ENCODE peak calls at places on chromosomes 1 and 21, in four cellular contexts. L, A, U and J are unnamed samples. For H3K36me3, the result is how much of the 10 kb centered on the place peaks cover.

GRCh38 chr21:31557956-31558838 is 101.3 kb upstream of the SOD1 start:
- DNase-seq in A (peak), U (no peak), L (peak), J (no peak)

GRCh38 chr1:103489881-103490280 is 35.6 kb upstream of the RNPC3 start:
- DNase-seq in L (no peak), A (no peak), U (no peak), J (no peak)

GRCh38 chr1:84078108-84078823 is 65.8 kb upstream of the PRKACB start:
- DNase-seq in U (peak), A (no peak), L (peak), J (no peak)

GRCh38 chr1:88979054-88979748 is 13.2 kb downstream of the KYAT3 start:
- DNase-seq in L (no peak), A (no peak), U (no peak), J (no peak)

GRCh38 chr1:83100133-83100532 is 898.8 kb downstream of the TTLL7 start:
- DNase-seq in A (no peak), U (no peak), L (no peak), J (no peak)

GRCh38 chr1:203937678-203938330 is 76.4 kb downstream of the SNRPE start:
- DNase-seq in U (no peak), L (no peak), A (no peak), J (no peak)

GRCh38 chr21:44962481-44962966 is 22.7 kb downstream of the SLX9 start:
- DNase-seq in U (no peak), L (no peak), A (no peak), J (no peak)

GRCh38 chr1:218211241-218211640 is 73.9 kb upstream of the RRP15 start:
- DNase-seq in A (no peak), L (no peak), U (no peak), J (no peak)

GRCh38 chr1:54248966-54249365 is 49.0 kb downstream of the MRPL37 start:
- DNase-seq in A (no peak), U (no peak), L (no peak), J (no peak)

GRCh38 chr1:183149273-183149672 is 36.8 kb upstream of the LAMC2 start:
- DNase-seq in L (no peak), U (no peak), A (no peak), J (no peak)

GRCh38 chr1:15384301-15384901 is 25.3 kb upstream of the EFHD2 start:
- DNase-seq in L (peak), U (no peak), A (no peak), J (no peak)

GRCh38 chr21:22544747-22545146 is 1546.5 kb downstream of the NCAM2 start:
- DNase-seq in U (no peak), L (no peak), A (no peak), J (no peak)

GRCh38 chr21:45576838-45577737 is 34.8 kb upstream of the SLC19A1 start:
- DNase-seq in A (no peak), U (peak), L (no peak), J (peak)

GRCh38 chr1:57269621-57270235 is 154.1 kb downstream of the DAB1 start:
- DNase-seq in U (no peak), A (no peak), L (peak), J (no peak)

GRCh38 chr1:74731399-74732052 is 1.3 kb downstream of the CRYZ start:
- DNase-seq in L (peak), U (no peak), A (no peak), J (no peak)

GRCh38 chr1:153640873-153641272 is 7.0 kb downstream of the CHTOP start:
- DNase-seq in L (no peak), A (no peak), U (no peak), J (no peak)
- H3K36me3 ChIP-seq in L (half or more), A (under half), U (under half), J (half or more)

GRCh38 chr1:67044631-67045270 is 9.2 kb downstream of the SLC35D1 start:
- DNase-seq in L (no peak), U (no peak), A (no peak), J (no peak)
- H3K36me3 ChIP-seq in L (half or more), U (under half), A (under half), J (half or more)

DNA sequence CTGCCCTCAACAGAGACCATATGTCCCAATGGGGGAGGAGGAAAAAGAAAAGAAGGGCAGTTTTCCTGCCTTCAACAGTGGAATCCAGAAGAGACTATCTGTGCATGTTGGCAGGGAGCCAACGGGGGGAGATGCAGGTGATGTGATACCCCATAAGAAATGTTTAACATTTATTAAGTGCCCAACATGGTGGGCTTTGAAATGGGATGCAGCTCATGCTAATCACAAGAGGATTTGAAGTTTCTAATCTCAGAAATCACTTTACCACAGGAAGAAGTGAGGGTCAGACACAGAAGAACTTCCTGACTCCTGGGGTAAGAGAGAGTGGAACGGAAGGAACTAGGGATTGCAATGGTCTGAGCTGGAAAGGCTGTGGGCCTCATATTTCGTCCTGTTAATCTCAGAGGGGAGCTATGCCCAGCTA is 16.2 kb downstream of the CSRP1 start:
- DNase-seq in U (no peak), L (peak), A (no peak), J (no peak)
- H3K36me3 ChIP-seq in U (under half), L (under half), A (under half), J (under half)

GRCh38 chr1:110040548-110040947 is 6.1 kb downstream of the STRIP1 start:
- DNase-seq in A (no peak), U (no peak), L (no peak), J (no peak)
- H3K36me3 ChIP-seq in A (under half), U (under half), L (half or more), J (half or more)

GRCh38 chr1:247331526-247332214 is at the start of gene ZNF496:
- DNase-seq in A (peak), L (peak), U (peak), J (peak)

GRCh38 chr1:247331172-247331525 is 518 bp downstream of the ZNF496 start:
- DNase-seq in A (peak), U (peak), L (peak), J (peak)

GRCh38 chr1:247332215-247332900 is 691 bp upstream of the ZNF496 start:
- DNase-seq in A (peak), U (peak), L (peak), J (peak)

GRCh38 chr1:247329097-247329617 is 2.5 kb downstream of the ZNF496 start:
- DNase-seq in A (no peak), L (no peak), U (no peak), J (no peak)

DNA sequence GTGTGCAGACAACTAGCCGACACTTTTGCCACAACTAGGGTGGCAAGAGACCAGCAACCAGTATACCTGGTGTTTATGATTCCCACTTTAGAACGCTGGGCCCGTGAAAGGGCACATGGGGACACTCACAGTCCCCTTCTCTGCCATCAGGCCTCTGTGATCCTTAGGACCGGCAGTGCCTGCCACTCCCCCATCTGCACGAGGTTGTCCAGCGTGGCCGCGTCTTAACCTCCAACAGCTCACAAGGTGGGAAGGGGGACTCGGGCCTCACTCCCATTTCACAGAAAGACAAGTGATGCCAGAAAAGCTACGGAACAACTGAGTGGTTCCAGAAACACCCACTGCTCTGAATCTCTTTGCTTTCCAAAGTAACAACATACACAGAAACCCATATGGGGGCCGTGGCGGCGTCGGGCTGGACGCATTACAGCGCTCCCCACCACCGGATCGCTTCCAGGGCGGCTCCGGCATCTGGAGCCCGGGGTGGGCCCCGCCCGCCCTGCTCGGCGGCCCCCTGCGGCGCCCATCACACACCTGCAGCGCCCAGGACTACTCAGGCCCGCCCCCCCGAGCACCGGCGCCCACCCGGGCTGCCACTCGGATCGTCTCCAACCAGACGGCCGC is 1.0 kb downstream of the ZNF496 start:
- DNase-seq in L (no peak), U (no peak), A (no peak), J (no peak)
- H3K36me3 ChIP-seq in L (under half), U (under half), A (under half), J (under half)